ENCODE peak calls at places on chromosome 18, in five cellular contexts. F, H, R, X and T are unnamed samples.

GRCh38 chr18:23317975-23318675 is 135.0 kb upstream of the RIOK3 start:
- DNase-seq in F (no peak), H (peak; percentile 69), R (peak; percentile 89), X (no peak), T (no peak)

GRCh38 chr18:76658627-76659026 is 163.6 kb upstream of the ZNF516 start:
- DNase-seq in F (peak; percentile 51), H (no peak), R (no peak), X (no peak), T (peak; percentile 56)

GRCh38 chr18:23658296-23658695 is 4.4 kb downstream of the ANKRD29 start:
- DNase-seq in F (no peak), H (peak; percentile 42), R (no peak), X (no peak), T (no peak)

GRCh38 chr18:8808001-8808400 is 102.6 kb downstream of the MTCL1 start:
- DNase-seq in F (no peak), H (no peak), R (no peak), X (no peak), T (no peak)

GRCh38 chr18:13003466-13003896 is 12.3 kb downstream of the CEP192 start:
- DNase-seq in F (no peak), H (peak; percentile 72), R (peak; percentile 87), X (no peak), T (peak; percentile 58)

GRCh38 chr18:22273101-22274039 is 104.0 kb downstream of the GATA6 start:
- DNase-seq in F (no peak), H (no peak), R (no peak), X (no peak), T (no peak)

GRCh38 chr18:13446581-13447470 is 228.3 kb downstream of the LDLRAD4 start:
- DNase-seq in F (no peak), H (no peak), R (no peak), X (no peak), T (no peak)

GRCh38 chr18:55290898-55291297 is 297.1 kb downstream of the TCF4 start:
- DNase-seq in F (no peak), H (peak; percentile 4), R (peak; percentile 38), X (no peak), T (no peak)

GRCh38 chr18:21183670-21184069 is 58.4 kb upstream of the GREB1L start:
- DNase-seq in F (no peak), H (no peak), R (peak; percentile 34), X (no peak), T (no peak)

GRCh38 chr18:63848159-63848558 is 39.3 kb upstream of the SERPINB2 start:
- DNase-seq in F (peak; percentile 43), H (peak; percentile 54), R (peak; percentile 63), X (no peak), T (peak; percentile 19)

GRCh38 chr18:34978953-34979608 is 62.1 kb upstream of the MAPRE2 start:
- DNase-seq in F (no peak), H (peak; percentile 90), R (peak; percentile 99), X (no peak), T (peak; percentile 34)

GRCh38 chr18:5461056-5461455 is 82.7 kb downstream of the EPB41L3 start:
- DNase-seq in F (no peak), H (peak; percentile 10), R (no peak), X (no peak), T (no peak)

GRCh38 chr18:73891572-73892421 is 255.8 kb downstream of the FBXO15 start:
- DNase-seq in F (peak; percentile 73), H (no peak), R (no peak), X (no peak), T (peak; percentile 24)

GRCh38 chr18:47075098-47075883 is 39.9 kb upstream of the ELOA2 start:
- DNase-seq in F (no peak), H (peak; percentile 5), R (peak; percentile 68), X (no peak), T (no peak)

GRCh38 chr18:3397031-3397750 is 52.8 kb upstream of the TGIF1 start:
- DNase-seq in F (no peak), H (no peak), R (no peak), X (no peak), T (no peak)

GRCh38 chr18:27223570-27224340 is 38.6 kb upstream of the CHST9 start:
- DNase-seq in F (no peak), H (no peak), R (peak; percentile 13), X (no peak), T (no peak)

GRCh38 chr18:22466608-22467390 is 49.1 kb upstream of the CTAGE1 start:
- DNase-seq in F (no peak), H (peak; percentile 60), R (peak; percentile 81), X (no peak), T (no peak)

GRCh38 chr18:55790296-55790695 is 202.3 kb upstream of the TCF4 start:
- DNase-seq in F (no peak), H (peak; percentile 79), R (peak; percentile 89), X (no peak), T (no peak)

GRCh38 chr18:8254664-8255063 is 354.6 kb upstream of the RAB12 start:
- DNase-seq in F (no peak), H (no peak), R (no peak), X (no peak), T (no peak)